ENCODE peak calls at places on chromosomes 12 and 14, in five cellular contexts. One of them, this sample, is unnamed.

GRCh38 chr12:56602239-56602638 is 27.9 kb downstream of the BAZ2A start:
- DNase-seq in IMR-90: no peak
- DNase-seq in testis: no peak
- DNase-seq in endothelial cell of umbilical vein: no peak
- DNase-seq in HCT116: no peak
- DNase-seq in this sample: no peak

GRCh38 chr12:52812749-52813148 is 1.2 kb downstream of the KRT4 start:
- DNase-seq in IMR-90: no peak
- DNase-seq in testis: no peak
- DNase-seq in endothelial cell of umbilical vein: no peak
- DNase-seq in HCT116: no peak
- DNase-seq in this sample: peak; percentile 20

GRCh38 chr14:53951661-53952265 is 4.9 kb downstream of the BMP4 start:
- DNase-seq in IMR-90: no peak
- DNase-seq in testis: no peak
- DNase-seq in endothelial cell of umbilical vein: peak; percentile 36
- DNase-seq in HCT116: no peak
- DNase-seq in this sample: no peak

GRCh38 chr12:47219243-47219642 is 139.5 kb upstream of the AMIGO2 start:
- DNase-seq in IMR-90: peak; percentile 71
- DNase-seq in testis: no peak
- DNase-seq in endothelial cell of umbilical vein: no peak
- DNase-seq in HCT116: no peak
- DNase-seq in this sample: no peak

GRCh38 chr12:104687823-104688573 is 231.2 kb downstream of the CHST11 start:
- DNase-seq in IMR-90: no peak
- DNase-seq in testis: no peak
- DNase-seq in endothelial cell of umbilical vein: no peak
- DNase-seq in HCT116: no peak
- DNase-seq in this sample: no peak

GRCh38 chr12:24833513-24833912 is 115.4 kb downstream of the BCAT1 start:
- DNase-seq in IMR-90: no peak
- DNase-seq in testis: no peak
- DNase-seq in endothelial cell of umbilical vein: no peak
- DNase-seq in HCT116: no peak
- DNase-seq in this sample: no peak

GRCh38 chr12:104720346-104721064 is 237.6 kb downstream of the SLC41A2 start:
- DNase-seq in IMR-90: peak; percentile 47
- DNase-seq in testis: peak; percentile 37
- DNase-seq in endothelial cell of umbilical vein: peak; percentile 44
- DNase-seq in HCT116: no peak
- DNase-seq in this sample: peak; percentile 29

GRCh38 chr12:76201758-76202157 is 117.3 kb upstream of the NAP1L1 start:
- DNase-seq in IMR-90: peak; percentile 12
- DNase-seq in testis: no peak
- DNase-seq in endothelial cell of umbilical vein: no peak
- DNase-seq in HCT116: no peak
- DNase-seq in this sample: no peak

GRCh38 chr12:19166956-19167355 is 37.4 kb downstream of the PLEKHA5 start:
- DNase-seq in IMR-90: no peak
- DNase-seq in testis: no peak
- DNase-seq in endothelial cell of umbilical vein: no peak
- DNase-seq in HCT116: no peak
- DNase-seq in this sample: no peak

GRCh38 chr14:61695695-61696527 is 598 bp downstream of the HIF1A start:
- DNase-seq in IMR-90: peak; percentile 47
- DNase-seq in testis: peak; percentile 77
- DNase-seq in endothelial cell of umbilical vein: peak; percentile 62
- DNase-seq in HCT116: no peak
- DNase-seq in this sample: peak; percentile 69
- TF ChIP-seq POLR2A in IMR-90: no peak
- TF ChIP-seq POLR2A in testis: no peak
- TF ChIP-seq POLR2A in endothelial cell of umbilical vein: no peak
- TF ChIP-seq POLR2A in HCT116: no peak
- TF ChIP-seq POLR2A in this sample: peak; percentile 52

GRCh38 chr14:60002819-60003492 is 83.0 kb downstream of the LRRC9 start:
- DNase-seq in IMR-90: no peak
- DNase-seq in testis: peak; percentile 80
- DNase-seq in endothelial cell of umbilical vein: no peak
- DNase-seq in HCT116: no peak
- DNase-seq in this sample: no peak
- TF ChIP-seq POLR2A in IMR-90: no peak
- TF ChIP-seq POLR2A in testis: no peak
- TF ChIP-seq POLR2A in endothelial cell of umbilical vein: no peak
- TF ChIP-seq POLR2A in HCT116: no peak
- TF ChIP-seq POLR2A in this sample: no peak

DNA sequence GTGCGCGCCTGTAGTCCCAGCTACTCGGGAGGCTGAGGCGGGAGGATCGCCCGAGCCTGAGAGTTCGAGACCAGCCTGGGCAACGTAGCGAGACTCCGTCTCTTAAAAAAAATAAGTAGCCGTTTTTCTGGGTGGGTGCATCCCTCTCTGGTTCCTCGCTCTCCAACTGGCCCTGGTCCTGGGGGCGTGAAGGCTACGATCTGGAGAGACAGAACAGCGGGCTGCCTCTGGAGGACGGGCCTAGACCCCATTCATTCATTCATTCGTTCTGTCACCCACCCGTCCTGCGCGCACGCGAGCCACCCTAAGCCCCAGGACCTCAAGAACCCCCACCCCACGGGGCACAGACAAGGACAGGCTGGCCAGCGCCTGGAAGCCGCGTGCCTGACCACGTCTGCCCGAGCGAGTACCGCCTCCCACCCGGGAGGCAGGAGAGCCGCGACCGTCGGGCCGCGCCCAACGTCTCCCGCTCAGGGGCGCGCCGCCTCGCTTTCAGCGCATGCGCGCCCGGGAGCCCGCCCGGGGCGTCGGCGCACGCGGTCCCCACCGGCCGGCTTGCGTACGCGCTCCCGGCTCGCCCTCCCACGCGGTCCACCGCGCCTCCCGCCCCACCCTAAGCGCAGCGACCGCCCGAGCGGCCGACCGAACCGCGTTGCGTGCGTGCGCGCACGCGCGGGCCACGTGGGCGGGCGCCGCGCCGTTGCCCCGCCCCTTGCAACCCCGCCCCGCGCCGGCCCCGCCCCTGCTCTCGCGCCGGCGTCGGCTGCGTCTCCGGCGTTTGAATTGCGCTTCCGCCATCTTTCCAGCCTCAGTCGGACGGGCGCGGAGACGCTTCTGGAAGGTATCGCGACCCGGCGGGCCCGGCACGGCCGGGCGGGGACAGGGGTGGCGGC is at the start of gene RAN:
- DNase-seq in IMR-90: peak; percentile 92
- DNase-seq in testis: peak; percentile 91
- DNase-seq in endothelial cell of umbilical vein: peak; percentile 89
- DNase-seq in HCT116: peak; percentile 84
- DNase-seq in this sample: peak; percentile 97
- TF ChIP-seq POLR2A in IMR-90: peak; percentile 86
- TF ChIP-seq POLR2A in testis: no peak
- TF ChIP-seq POLR2A in endothelial cell of umbilical vein: peak; percentile 89
- TF ChIP-seq POLR2A in HCT116: peak; percentile 64
- TF ChIP-seq POLR2A in this sample: peak; percentile 95

DNA sequence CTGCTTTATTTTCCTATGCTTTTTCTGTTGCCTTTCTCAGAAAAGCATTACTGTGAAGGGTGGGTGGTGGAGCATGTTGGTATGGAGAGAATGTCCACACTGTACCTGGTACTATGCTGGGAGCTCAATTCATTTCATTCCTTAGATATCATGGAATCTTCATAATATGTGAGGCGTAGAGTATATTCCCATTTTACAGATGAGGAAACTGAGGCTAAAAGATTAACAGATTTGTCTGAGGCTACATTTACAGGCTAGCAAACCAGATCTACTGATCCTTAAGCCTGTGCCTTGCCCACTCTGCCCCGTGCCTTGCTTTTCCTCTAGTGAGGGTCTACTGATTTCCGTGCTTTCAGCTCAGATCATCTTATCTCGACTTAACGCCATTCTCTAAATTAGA is 5.4 kb downstream of the GLRX5 start:
- DNase-seq in IMR-90: no peak
- DNase-seq in testis: no peak
- DNase-seq in endothelial cell of umbilical vein: no peak
- DNase-seq in HCT116: no peak
- DNase-seq in this sample: no peak
- TF ChIP-seq POLR2A in IMR-90: no peak
- TF ChIP-seq POLR2A in testis: no peak
- TF ChIP-seq POLR2A in endothelial cell of umbilical vein: no peak
- TF ChIP-seq POLR2A in HCT116: no peak
- TF ChIP-seq POLR2A in this sample: no peak

GRCh38 chr14:95537298-95538089 is 2.6 kb downstream of the GLRX5 start:
- DNase-seq in IMR-90: no peak
- DNase-seq in testis: no peak
- DNase-seq in endothelial cell of umbilical vein: no peak
- DNase-seq in HCT116: no peak
- DNase-seq in this sample: peak; percentile 52
- TF ChIP-seq POLR2A in IMR-90: no peak
- TF ChIP-seq POLR2A in testis: no peak
- TF ChIP-seq POLR2A in endothelial cell of umbilical vein: no peak
- TF ChIP-seq POLR2A in HCT116: no peak
- TF ChIP-seq POLR2A in this sample: no peak

GRCh38 chr12:68833508-68833907 is 25.5 kb downstream of the MDM2 start:
- DNase-seq in IMR-90: no peak
- DNase-seq in testis: no peak
- DNase-seq in endothelial cell of umbilical vein: no peak
- DNase-seq in HCT116: no peak
- DNase-seq in this sample: no peak

GRCh38 chr12:68837215-68837614 is 29.2 kb downstream of the MDM2 start:
- DNase-seq in IMR-90: no peak
- DNase-seq in testis: no peak
- DNase-seq in endothelial cell of umbilical vein: no peak
- DNase-seq in HCT116: no peak
- DNase-seq in this sample: no peak

GRCh38 chr12:68838046-68838886 is 30.3 kb downstream of the MDM2 start:
- DNase-seq in IMR-90: no peak
- DNase-seq in testis: no peak
- DNase-seq in endothelial cell of umbilical vein: no peak
- DNase-seq in HCT116: no peak
- DNase-seq in this sample: no peak

GRCh38 chr12:68832504-68832867 is 24.5 kb downstream of the MDM2 start:
- DNase-seq in IMR-90: no peak
- DNase-seq in testis: no peak
- DNase-seq in endothelial cell of umbilical vein: no peak
- DNase-seq in HCT116: no peak
- DNase-seq in this sample: no peak

GRCh38 chr12:68835333-68835908 is 27.4 kb downstream of the MDM2 start:
- DNase-seq in IMR-90: no peak
- DNase-seq in testis: no peak
- DNase-seq in endothelial cell of umbilical vein: no peak
- DNase-seq in HCT116: no peak
- DNase-seq in this sample: no peak
- TF ChIP-seq POLR2A in IMR-90: no peak
- TF ChIP-seq POLR2A in testis: no peak
- TF ChIP-seq POLR2A in endothelial cell of umbilical vein: peak; percentile 32
- TF ChIP-seq POLR2A in HCT116: no peak
- TF ChIP-seq POLR2A in this sample: no peak

GRCh38 chr14:63745858-63746425 is 18.1 kb upstream of the SGPP1 start:
- DNase-seq in IMR-90: no peak
- DNase-seq in testis: no peak
- DNase-seq in endothelial cell of umbilical vein: no peak
- DNase-seq in HCT116: no peak
- DNase-seq in this sample: peak; percentile 32
- TF ChIP-seq POLR2A in IMR-90: no peak
- TF ChIP-seq POLR2A in testis: no peak
- TF ChIP-seq POLR2A in endothelial cell of umbilical vein: no peak
- TF ChIP-seq POLR2A in HCT116: no peak
- TF ChIP-seq POLR2A in this sample: no peak

GRCh38 chr12:89352492-89353187 is at the start of gene DUSP6:
- DNase-seq in IMR-90: peak; percentile 99
- DNase-seq in testis: peak; percentile 96
- DNase-seq in endothelial cell of umbilical vein: peak; percentile 100
- DNase-seq in HCT116: peak; percentile 99
- DNase-seq in this sample: peak; percentile 96

GRCh38 chr12:89355243-89356068 is 3.2 kb upstream of the DUSP6 start:
- DNase-seq in IMR-90: no peak
- DNase-seq in testis: no peak
- DNase-seq in endothelial cell of umbilical vein: no peak
- DNase-seq in HCT116: no peak
- DNase-seq in this sample: peak; percentile 24

GRCh38 chr12:89354630-89354931 is 2.3 kb upstream of the DUSP6 start:
- DNase-seq in IMR-90: peak; percentile 35
- DNase-seq in testis: no peak
- DNase-seq in endothelial cell of umbilical vein: peak; percentile 39
- DNase-seq in HCT116: no peak
- DNase-seq in this sample: no peak

GRCh38 chr12:89353188-89353822 is 1.0 kb upstream of the DUSP6 start:
- DNase-seq in IMR-90: peak; percentile 62
- DNase-seq in testis: peak; percentile 57
- DNase-seq in endothelial cell of umbilical vein: peak; percentile 81
- DNase-seq in HCT116: peak; percentile 31
- DNase-seq in this sample: peak; percentile 72

GRCh38 chr12:89353823-89354629 is 1.7 kb upstream of the DUSP6 start:
- DNase-seq in IMR-90: peak; percentile 63
- DNase-seq in testis: peak; percentile 69
- DNase-seq in endothelial cell of umbilical vein: peak; percentile 66
- DNase-seq in HCT116: peak; percentile 73
- DNase-seq in this sample: peak; percentile 76
- TF ChIP-seq POLR2A in IMR-90: peak; percentile 43
- TF ChIP-seq POLR2A in testis: no peak
- TF ChIP-seq POLR2A in endothelial cell of umbilical vein: peak; percentile 58
- TF ChIP-seq POLR2A in HCT116: peak; percentile 57
- TF ChIP-seq POLR2A in this sample: no peak

GRCh38 chr14:64337901-64338615 is 43.9 kb upstream of the ESR2 start:
- DNase-seq in IMR-90: peak; percentile 58
- DNase-seq in testis: peak; percentile 79
- DNase-seq in endothelial cell of umbilical vein: peak; percentile 69
- DNase-seq in HCT116: no peak
- DNase-seq in this sample: peak; percentile 57
- TF ChIP-seq POLR2A in IMR-90: no peak
- TF ChIP-seq POLR2A in testis: no peak
- TF ChIP-seq POLR2A in endothelial cell of umbilical vein: no peak
- TF ChIP-seq POLR2A in HCT116: peak; percentile 46
- TF ChIP-seq POLR2A in this sample: peak; percentile 36

This sample was measured in erythroblast.